ENCODE peak calls at places on chromosomes 12 and 14, in nine cellular contexts. One of them, this sample, is unnamed.

GRCh38 chr12:83472350-83472749 is 785.6 kb downstream of the TMTC2 start:
- DNase-seq in HepG2: no peak
- DNase-seq in tibial artery: no peak
- DNase-seq in fibroblast of lung: no peak
- DNase-seq in progenitor cell of endocrine pancreas: no peak
- DNase-seq in fibroblast of mammary gland: no peak
- DNase-seq in fibroblast of the aortic adventitia: no peak
- DNase-seq in left ventricle myocardium inferior: no peak
- DNase-seq in ovary: no peak
- DNase-seq in this sample: no peak

GRCh38 chr12:12201274-12201758 is 65.5 kb downstream of the LRP6 start:
- DNase-seq in HepG2: no peak
- DNase-seq in tibial artery: no peak
- DNase-seq in fibroblast of lung: no peak
- DNase-seq in progenitor cell of endocrine pancreas: no peak
- DNase-seq in fibroblast of mammary gland: no peak
- DNase-seq in fibroblast of the aortic adventitia: peak
- DNase-seq in left ventricle myocardium inferior: no peak
- DNase-seq in ovary: no peak
- DNase-seq in this sample: no peak

GRCh38 chr12:132197581-132198281 is 53.5 kb downstream of the NOC4L start:
- DNase-seq in HepG2: no peak
- DNase-seq in tibial artery: no peak
- DNase-seq in fibroblast of lung: peak
- DNase-seq in progenitor cell of endocrine pancreas: no peak
- DNase-seq in fibroblast of mammary gland: peak
- DNase-seq in fibroblast of the aortic adventitia: peak
- DNase-seq in left ventricle myocardium inferior: peak
- DNase-seq in ovary: no peak
- DNase-seq in this sample: no peak

GRCh38 chr12:24138041-24138440 is 188.6 kb upstream of the SOX5 start:
- DNase-seq in HepG2: no peak
- DNase-seq in tibial artery: no peak
- DNase-seq in fibroblast of lung: no peak
- DNase-seq in progenitor cell of endocrine pancreas: no peak
- DNase-seq in fibroblast of mammary gland: no peak
- DNase-seq in fibroblast of the aortic adventitia: no peak
- DNase-seq in left ventricle myocardium inferior: no peak
- DNase-seq in ovary: no peak
- DNase-seq in this sample: no peak

GRCh38 chr14:27050195-27050594 is 452.4 kb upstream of the NOVA1 start:
- DNase-seq in HepG2: no peak
- DNase-seq in tibial artery: no peak
- DNase-seq in fibroblast of lung: no peak
- DNase-seq in progenitor cell of endocrine pancreas: no peak
- DNase-seq in fibroblast of mammary gland: no peak
- DNase-seq in fibroblast of the aortic adventitia: no peak
- DNase-seq in left ventricle myocardium inferior: no peak
- DNase-seq in ovary: no peak
- DNase-seq in this sample: no peak

GRCh38 chr12:48857278-48857994 is 5.5 kb upstream of the DDX23 start:
- DNase-seq in HepG2: no peak
- DNase-seq in tibial artery: no peak
- DNase-seq in fibroblast of lung: no peak
- DNase-seq in progenitor cell of endocrine pancreas: no peak
- DNase-seq in fibroblast of mammary gland: no peak
- DNase-seq in fibroblast of the aortic adventitia: no peak
- DNase-seq in left ventricle myocardium inferior: no peak
- DNase-seq in ovary: no peak
- DNase-seq in this sample: no peak

GRCh38 chr14:97603201-97603600 is 806.0 kb downstream of the VRK1 start:
- DNase-seq in HepG2: no peak
- DNase-seq in tibial artery: no peak
- DNase-seq in fibroblast of lung: no peak
- DNase-seq in progenitor cell of endocrine pancreas: no peak
- DNase-seq in fibroblast of mammary gland: no peak
- DNase-seq in fibroblast of the aortic adventitia: no peak
- DNase-seq in left ventricle myocardium inferior: no peak
- DNase-seq in ovary: no peak
- DNase-seq in this sample: no peak

GRCh38 chr14:51079085-51079484 is 15.8 kb downstream of the TRIM9 start:
- DNase-seq in HepG2: no peak
- DNase-seq in tibial artery: no peak
- DNase-seq in fibroblast of lung: peak
- DNase-seq in progenitor cell of endocrine pancreas: no peak
- DNase-seq in fibroblast of mammary gland: peak
- DNase-seq in fibroblast of the aortic adventitia: peak
- DNase-seq in left ventricle myocardium inferior: no peak
- DNase-seq in ovary: no peak
- DNase-seq in this sample: no peak

DNA sequence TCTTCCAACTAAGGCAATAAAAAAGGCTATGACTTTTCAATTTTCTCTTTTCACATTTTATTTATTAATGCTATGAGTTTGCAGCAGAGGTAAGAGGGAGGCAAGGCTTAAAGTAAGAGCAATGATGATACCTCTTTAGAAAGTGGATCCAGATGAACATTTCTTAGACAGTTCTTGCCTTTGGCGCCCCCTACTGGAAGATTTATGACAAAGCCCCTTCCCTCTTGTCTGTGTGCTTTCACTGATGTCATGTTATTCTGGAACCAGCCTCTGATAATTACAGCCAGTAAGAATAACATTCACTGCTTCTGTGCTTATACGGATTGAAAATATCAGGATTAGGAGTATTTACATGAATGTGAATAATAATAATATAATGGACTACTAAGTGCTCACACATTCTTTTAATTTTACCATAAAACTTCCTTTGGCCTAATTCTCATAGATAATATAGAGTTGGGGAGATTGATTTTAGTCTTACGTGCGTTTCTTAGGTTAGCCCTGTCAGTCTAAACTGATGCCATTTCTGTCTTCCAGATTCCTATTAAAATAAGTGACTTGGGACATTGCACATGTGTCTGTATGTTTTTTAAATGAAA is 1929.9 kb upstream of the SEL1L start:
- DNase-seq in HepG2: peak
- DNase-seq in tibial artery: no peak
- DNase-seq in fibroblast of lung: peak
- DNase-seq in progenitor cell of endocrine pancreas: peak
- DNase-seq in fibroblast of mammary gland: peak
- DNase-seq in fibroblast of the aortic adventitia: peak
- DNase-seq in left ventricle myocardium inferior: no peak
- DNase-seq in ovary: no peak
- DNase-seq in this sample: no peak
- TF ChIP-seq CTCF in HepG2: peak
- TF ChIP-seq CTCF in tibial artery: peak
- TF ChIP-seq CTCF in fibroblast of lung: peak
- TF ChIP-seq CTCF in progenitor cell of endocrine pancreas: peak
- TF ChIP-seq CTCF in fibroblast of mammary gland: peak
- TF ChIP-seq CTCF in fibroblast of the aortic adventitia: peak
- TF ChIP-seq CTCF in left ventricle myocardium inferior: peak
- TF ChIP-seq CTCF in ovary: no peak
- TF ChIP-seq CTCF in this sample: peak

GRCh38 chr14:29216774-29217232 is 450.2 kb downstream of the FOXG1 start:
- DNase-seq in HepG2: no peak
- DNase-seq in tibial artery: no peak
- DNase-seq in fibroblast of lung: no peak
- DNase-seq in progenitor cell of endocrine pancreas: no peak
- DNase-seq in fibroblast of mammary gland: peak
- DNase-seq in fibroblast of the aortic adventitia: peak
- DNase-seq in left ventricle myocardium inferior: no peak
- DNase-seq in ovary: no peak
- DNase-seq in this sample: no peak

GRCh38 chr14:29227631-29228030 is 461.0 kb downstream of the FOXG1 start:
- DNase-seq in HepG2: no peak
- DNase-seq in tibial artery: no peak
- DNase-seq in fibroblast of lung: peak
- DNase-seq in progenitor cell of endocrine pancreas: no peak
- DNase-seq in fibroblast of mammary gland: peak
- DNase-seq in fibroblast of the aortic adventitia: peak
- DNase-seq in left ventricle myocardium inferior: no peak
- DNase-seq in ovary: no peak
- DNase-seq in this sample: no peak

GRCh38 chr14:29217813-29218450 is 451.3 kb downstream of the FOXG1 start:
- DNase-seq in HepG2: peak
- DNase-seq in tibial artery: no peak
- DNase-seq in fibroblast of lung: peak
- DNase-seq in progenitor cell of endocrine pancreas: no peak
- DNase-seq in fibroblast of mammary gland: peak
- DNase-seq in fibroblast of the aortic adventitia: no peak
- DNase-seq in left ventricle myocardium inferior: no peak
- DNase-seq in ovary: no peak
- DNase-seq in this sample: no peak

GRCh38 chr14:29220077-29220476 is 453.5 kb downstream of the FOXG1 start:
- DNase-seq in HepG2: no peak
- DNase-seq in tibial artery: no peak
- DNase-seq in fibroblast of lung: no peak
- DNase-seq in progenitor cell of endocrine pancreas: no peak
- DNase-seq in fibroblast of mammary gland: no peak
- DNase-seq in fibroblast of the aortic adventitia: no peak
- DNase-seq in left ventricle myocardium inferior: no peak
- DNase-seq in ovary: no peak
- DNase-seq in this sample: no peak

GRCh38 chr14:29222671-29223268 is 456.2 kb downstream of the FOXG1 start:
- DNase-seq in HepG2: peak
- DNase-seq in tibial artery: no peak
- DNase-seq in fibroblast of lung: peak
- DNase-seq in progenitor cell of endocrine pancreas: no peak
- DNase-seq in fibroblast of mammary gland: peak
- DNase-seq in fibroblast of the aortic adventitia: peak
- DNase-seq in left ventricle myocardium inferior: no peak
- DNase-seq in ovary: no peak
- DNase-seq in this sample: no peak
- TF ChIP-seq CTCF in HepG2: peak
- TF ChIP-seq CTCF in tibial artery: no peak
- TF ChIP-seq CTCF in fibroblast of lung: peak
- TF ChIP-seq CTCF in progenitor cell of endocrine pancreas: peak
- TF ChIP-seq CTCF in fibroblast of mammary gland: peak
- TF ChIP-seq CTCF in fibroblast of the aortic adventitia: peak
- TF ChIP-seq CTCF in left ventricle myocardium inferior: no peak
- TF ChIP-seq CTCF in ovary: no peak
- TF ChIP-seq CTCF in this sample: peak

GRCh38 chr14:32009636-32010560 is 67.2 kb upstream of the ARHGAP5 start:
- DNase-seq in HepG2: no peak
- DNase-seq in tibial artery: no peak
- DNase-seq in fibroblast of lung: no peak
- DNase-seq in progenitor cell of endocrine pancreas: no peak
- DNase-seq in fibroblast of mammary gland: no peak
- DNase-seq in fibroblast of the aortic adventitia: no peak
- DNase-seq in left ventricle myocardium inferior: no peak
- DNase-seq in ovary: no peak
- DNase-seq in this sample: no peak

GRCh38 chr14:32011225-32011624 is 65.9 kb upstream of the ARHGAP5 start:
- DNase-seq in HepG2: no peak
- DNase-seq in tibial artery: no peak
- DNase-seq in fibroblast of lung: no peak
- DNase-seq in progenitor cell of endocrine pancreas: no peak
- DNase-seq in fibroblast of mammary gland: no peak
- DNase-seq in fibroblast of the aortic adventitia: no peak
- DNase-seq in left ventricle myocardium inferior: no peak
- DNase-seq in ovary: no peak
- DNase-seq in this sample: no peak

GRCh38 chr14:32009221-32009620 is 67.9 kb upstream of the ARHGAP5 start:
- DNase-seq in HepG2: no peak
- DNase-seq in tibial artery: no peak
- DNase-seq in fibroblast of lung: no peak
- DNase-seq in progenitor cell of endocrine pancreas: no peak
- DNase-seq in fibroblast of mammary gland: no peak
- DNase-seq in fibroblast of the aortic adventitia: no peak
- DNase-seq in left ventricle myocardium inferior: no peak
- DNase-seq in ovary: no peak
- DNase-seq in this sample: no peak

GRCh38 chr14:32012062-32012461 is 65.0 kb upstream of the ARHGAP5 start:
- DNase-seq in HepG2: no peak
- DNase-seq in tibial artery: no peak
- DNase-seq in fibroblast of lung: no peak
- DNase-seq in progenitor cell of endocrine pancreas: no peak
- DNase-seq in fibroblast of mammary gland: no peak
- DNase-seq in fibroblast of the aortic adventitia: no peak
- DNase-seq in left ventricle myocardium inferior: no peak
- DNase-seq in ovary: no peak
- DNase-seq in this sample: no peak

DNA sequence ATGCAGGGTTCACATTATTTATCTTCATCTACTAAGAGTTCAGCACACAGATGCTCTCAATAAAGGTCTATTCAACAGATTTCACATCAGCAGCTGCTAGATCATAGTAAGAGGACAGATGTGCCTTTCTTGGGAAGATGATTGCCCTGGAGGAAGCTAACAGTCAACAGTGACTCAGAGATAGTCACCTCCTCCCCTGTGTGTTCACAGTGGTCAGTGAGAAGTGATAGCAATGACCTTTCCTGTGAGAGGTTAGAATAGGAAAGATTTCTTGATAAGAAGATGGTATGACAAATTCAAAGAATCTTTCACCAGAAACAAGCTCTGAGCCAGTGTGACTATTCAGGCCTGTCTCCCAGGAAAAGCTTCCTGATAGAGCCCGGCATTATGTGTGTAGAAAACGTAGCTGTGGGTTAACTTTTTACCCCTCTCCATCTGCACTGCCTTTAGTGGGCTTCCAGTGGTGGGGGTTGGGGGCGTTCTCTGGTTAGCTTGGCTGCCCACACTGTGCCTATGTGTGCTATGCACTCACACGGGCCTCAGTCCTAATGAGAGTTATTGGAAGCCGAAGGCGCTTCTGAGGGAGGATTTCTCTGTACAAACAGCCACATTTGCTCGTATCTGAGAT is 66.4 kb upstream of the ARHGAP5 start:
- DNase-seq in HepG2: peak
- DNase-seq in tibial artery: no peak
- DNase-seq in fibroblast of lung: peak
- DNase-seq in progenitor cell of endocrine pancreas: no peak
- DNase-seq in fibroblast of mammary gland: peak
- DNase-seq in fibroblast of the aortic adventitia: peak
- DNase-seq in left ventricle myocardium inferior: no peak
- DNase-seq in ovary: no peak
- DNase-seq in this sample: no peak
- TF ChIP-seq CTCF in HepG2: no peak
- TF ChIP-seq CTCF in tibial artery: no peak
- TF ChIP-seq CTCF in fibroblast of lung: no peak
- TF ChIP-seq CTCF in progenitor cell of endocrine pancreas: no peak
- TF ChIP-seq CTCF in fibroblast of mammary gland: no peak
- TF ChIP-seq CTCF in fibroblast of the aortic adventitia: no peak
- TF ChIP-seq CTCF in left ventricle myocardium inferior: no peak
- TF ChIP-seq CTCF in ovary: no peak
- TF ChIP-seq CTCF in this sample: no peak

DNA sequence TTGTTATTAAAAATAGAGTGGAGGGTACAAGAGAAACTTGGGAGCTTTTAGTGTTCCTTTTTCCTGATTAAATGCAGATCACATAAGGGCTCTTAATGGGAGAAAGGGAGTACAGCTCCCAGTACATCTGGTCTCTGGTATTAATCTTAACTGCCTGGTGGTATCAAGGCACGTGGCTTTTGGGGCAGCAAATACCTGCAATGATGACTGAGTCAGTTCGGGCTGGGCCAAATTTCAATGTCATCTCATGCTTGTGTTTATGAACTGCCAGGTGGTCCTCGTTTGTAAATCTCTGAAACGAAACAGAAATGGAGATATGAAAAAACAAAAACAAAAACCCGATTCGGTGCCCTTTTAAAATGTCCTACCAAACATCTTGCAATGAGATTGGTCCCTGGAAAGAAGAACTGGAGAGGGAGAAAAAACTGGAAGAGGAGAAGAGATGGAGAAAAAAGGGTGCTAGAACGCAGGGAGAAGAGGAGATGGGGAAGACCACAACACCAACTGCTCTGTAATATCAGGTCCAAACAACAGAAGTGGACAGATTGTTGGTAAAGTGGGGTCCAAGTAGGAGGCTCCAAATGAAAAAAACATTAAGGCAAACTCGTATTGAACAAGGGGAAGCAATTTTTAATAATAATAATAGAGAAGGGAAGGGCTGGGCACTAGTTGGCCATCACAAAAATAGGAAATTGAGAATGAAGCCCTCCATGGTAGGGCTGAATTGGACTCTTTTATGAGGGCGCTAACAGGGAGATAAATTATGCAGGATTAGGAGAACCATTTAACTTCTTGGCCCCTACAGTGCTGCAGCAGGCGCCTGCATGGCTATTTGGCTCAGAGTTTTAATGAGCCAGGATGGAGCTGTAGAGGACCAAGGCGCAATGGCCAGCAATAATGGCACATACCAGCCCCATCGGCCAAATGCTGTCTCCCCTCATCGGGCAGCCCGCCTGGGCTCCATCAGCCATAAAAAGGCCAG is 45.4 kb upstream of the NPFF start:
- DNase-seq in HepG2: no peak
- DNase-seq in tibial artery: no peak
- DNase-seq in fibroblast of lung: no peak
- DNase-seq in progenitor cell of endocrine pancreas: no peak
- DNase-seq in fibroblast of mammary gland: no peak
- DNase-seq in fibroblast of the aortic adventitia: no peak
- DNase-seq in left ventricle myocardium inferior: no peak
- DNase-seq in ovary: no peak
- DNase-seq in this sample: no peak
- TF ChIP-seq CTCF in HepG2: no peak
- TF ChIP-seq CTCF in tibial artery: no peak
- TF ChIP-seq CTCF in fibroblast of lung: no peak
- TF ChIP-seq CTCF in progenitor cell of endocrine pancreas: no peak
- TF ChIP-seq CTCF in fibroblast of mammary gland: no peak
- TF ChIP-seq CTCF in fibroblast of the aortic adventitia: no peak
- TF ChIP-seq CTCF in left ventricle myocardium inferior: no peak
- TF ChIP-seq CTCF in ovary: no peak
- TF ChIP-seq CTCF in this sample: no peak